ENCODE peak calls at places on chromosomes 13 and 19, in nine cellular contexts. K, I, F, D, W, S, M, N and Q are unnamed samples.

GRCh38 chr19:9075064-9075964 is 11.5 kb upstream of the OR1M1 start:
- DNase-seq in K (peak), I (peak), F (no peak), D (peak), W (peak), S (peak), M (peak), N (no peak), Q (no peak)

GRCh38 chr19:17450264-17451075 is 2.0 kb upstream of the TMEM221 start:
- DNase-seq in K (no peak), I (no peak), F (no peak), D (no peak), W (peak), S (no peak), M (no peak), N (no peak), Q (no peak)

GRCh38 chr19:47156861-47157454 is 26.3 kb downstream of the SAE1 start:
- DNase-seq in K (no peak), I (no peak), F (no peak), D (no peak), W (no peak), S (no peak), M (no peak), N (no peak), Q (no peak)

GRCh38 chr19:14127929-14128509 is 8.4 kb downstream of the ASF1B start:
- DNase-seq in K (no peak), I (no peak), F (no peak), D (no peak), W (no peak), S (no peak), M (no peak), N (no peak), Q (no peak)

GRCh38 chr19:52691737-52692136 is 43.1 kb downstream of the ZNF611 start:
- DNase-seq in K (no peak), I (no peak), F (no peak), D (no peak), W (peak), S (no peak), M (no peak), N (no peak), Q (no peak)

GRCh38 chr13:32255744-32256120 is 59.4 kb downstream of the ZAR1L start:
- DNase-seq in K (no peak), I (no peak), F (no peak), D (no peak), W (no peak), S (no peak), M (peak), N (no peak), Q (no peak)

GRCh38 chr19:9885077-9885552 is 50.0 kb downstream of the PIN1 start:
- DNase-seq in K (no peak), I (no peak), F (no peak), D (no peak), W (no peak), S (no peak), M (no peak), N (no peak), Q (no peak)

GRCh38 chr19:4115050-4115817 is 8.7 kb downstream of the MAP2K2 start:
- DNase-seq in K (peak), I (peak), F (no peak), D (no peak), W (no peak), S (no peak), M (no peak), N (peak), Q (peak)

GRCh38 chr19:37468961-37469777 is at the start of gene ZNF570:
- DNase-seq in K (peak), I (peak), F (peak), D (peak), W (peak), S (peak), M (peak), N (peak), Q (peak)

GRCh38 chr19:32464279-32464678 is 58.7 kb downstream of the DPY19L3 start:
- DNase-seq in K (no peak), I (no peak), F (no peak), D (no peak), W (no peak), S (no peak), M (peak), N (no peak), Q (no peak)

GRCh38 chr13:79491715-79492114 is 10.8 kb downstream of the NDFIP2 start:
- DNase-seq in K (no peak), I (no peak), F (no peak), D (no peak), W (no peak), S (no peak), M (no peak), N (no peak), Q (no peak)

GRCh38 chr19:16922592-16922934 is 33.8 kb downstream of the F2RL3 start:
- DNase-seq in K (no peak), I (no peak), F (no peak), D (no peak), W (no peak), S (no peak), M (no peak), N (no peak), Q (no peak)

GRCh38 chr19:4288091-4288777 is 9.2 kb downstream of the SHD start:
- DNase-seq in K (no peak), I (no peak), F (no peak), D (no peak), W (peak), S (no peak), M (no peak), N (no peak), Q (no peak)

GRCh38 chr19:51691122-51692064 is 1.7 kb upstream of the SPACA6 start:
- DNase-seq in K (no peak), I (no peak), F (no peak), D (no peak), W (no peak), S (no peak), M (no peak), N (no peak), Q (no peak)

GRCh38 chr13:23953860-23954512 is 56.7 kb upstream of the C1QTNF9B start:
- DNase-seq in K (no peak), I (no peak), F (no peak), D (no peak), W (peak), S (no peak), M (no peak), N (no peak), Q (no peak)

GRCh38 chr19:15025237-15025636 is 24.0 kb upstream of the CASP14 start:
- DNase-seq in K (no peak), I (no peak), F (no peak), D (no peak), W (peak), S (no peak), M (no peak), N (no peak), Q (no peak)

GRCh38 chr19:29311391-29311790 is 98.4 kb upstream of the UQCRFS1 start:
- DNase-seq in K (no peak), I (no peak), F (no peak), D (no peak), W (no peak), S (no peak), M (no peak), N (no peak), Q (no peak)

GRCh38 chr13:24063281-24063851 is 97.2 kb upstream of the SPATA13 start:
- DNase-seq in K (no peak), I (no peak), F (no peak), D (no peak), W (no peak), S (no peak), M (peak), N (no peak), Q (no peak)

GRCh38 chr13:42525035-42525504 is 48.9 kb upstream of the TNFSF11 start:
- DNase-seq in K (no peak), I (no peak), F (no peak), D (no peak), W (no peak), S (no peak), M (peak), N (no peak), Q (no peak)

GRCh38 chr19:45450042-45450380 is 17.8 kb upstream of the FOSB start:
- DNase-seq in K (no peak), I (no peak), F (no peak), D (no peak), W (peak), S (no peak), M (peak), N (no peak), Q (no peak)

GRCh38 chr13:86655561-86655960 is 856.3 kb upstream of the SLITRK6 start:
- DNase-seq in K (no peak), I (no peak), F (no peak), D (no peak), W (no peak), S (no peak), M (no peak), N (no peak), Q (no peak)

GRCh38 chr19:49488863-49489537 is 1.6 kb downstream of the RPL13A start:
- DNase-seq in K (no peak), I (no peak), F (no peak), D (no peak), W (no peak), S (no peak), M (no peak), N (no peak), Q (no peak)

GRCh38 chr13:24502567-24503375 is 9.8 kb downstream of the PARP4 start:
- DNase-seq in K (peak), I (peak), F (peak), D (no peak), W (peak), S (no peak), M (peak), N (no peak), Q (no peak)

GRCh38 chr13:79385694-79386093 is 20.4 kb downstream of the RBM26 start:
- DNase-seq in K (no peak), I (no peak), F (no peak), D (no peak), W (peak), S (no peak), M (peak), N (no peak), Q (no peak)

GRCh38 chr13:96003304-96003703 is 49.9 kb downstream of the UGGT2 start:
- DNase-seq in K (no peak), I (no peak), F (no peak), D (no peak), W (no peak), S (no peak), M (peak), N (no peak), Q (no peak)

GRCh38 chr13:39374741-39375189 is 228.2 kb downstream of the LHFPL6 start:
- DNase-seq in K (no peak), I (no peak), F (no peak), D (no peak), W (no peak), S (no peak), M (no peak), N (no peak), Q (no peak)

GRCh38 chr13:34776390-34776981 is 165.6 kb upstream of the NBEA start:
- DNase-seq in K (no peak), I (no peak), F (no peak), D (no peak), W (no peak), S (no peak), M (no peak), N (no peak), Q (no peak)

GRCh38 chr13:50282016-50282415 is 266.8 kb downstream of the KCNRG start:
- DNase-seq in K (no peak), I (no peak), F (no peak), D (no peak), W (no peak), S (no peak), M (no peak), N (no peak), Q (no peak)

GRCh38 chr19:7397687-7398086 is 49.0 kb downstream of the ARHGEF18 start:
- DNase-seq in K (no peak), I (no peak), F (no peak), D (no peak), W (no peak), S (no peak), M (no peak), N (no peak), Q (no peak)

GRCh38 chr13:61414686-61415664 is 674 bp downstream of the PCDH20 start:
- DNase-seq in K (peak), I (peak), F (peak), D (peak), W (no peak), S (peak), M (peak), N (no peak), Q (peak)

GRCh38 chr13:110964229-110965037 is 49.6 kb upstream of the ANKRD10 start:
- DNase-seq in K (no peak), I (no peak), F (no peak), D (no peak), W (peak), S (no peak), M (no peak), N (no peak), Q (no peak)

GRCh38 chr13:91546865-91547264 is 148.4 kb downstream of the GPC5 start:
- DNase-seq in K (no peak), I (no peak), F (no peak), D (no peak), W (no peak), S (no peak), M (no peak), N (no peak), Q (no peak)

GRCh38 chr19:38851622-38852230 is 1.9 kb upstream of the HNRNPL start:
- DNase-seq in K (peak), I (peak), F (peak), D (peak), W (peak), S (peak), M (peak), N (peak), Q (peak)
- TF ChIP-seq POLR2A in K (peak), I (no peak), F (no peak), D (peak), W (peak), S (peak), M (peak), N (peak), Q (peak)

GRCh38 chr19:41957838-41958366 is 1.2 kb downstream of the RABAC1 start:
- DNase-seq in K (peak), I (peak), F (no peak), D (peak), W (peak), S (peak), M (peak), N (peak), Q (peak)
- TF ChIP-seq POLR2AphosphoS5 in K (peak), I (peak), F (no peak), D (no peak), W (no peak), S (peak), M (no peak), N (no peak), Q (peak)

GRCh38 chr13:28583661-28584091 is 75.3 kb upstream of the POMP start:
- DNase-seq in K (no peak), I (no peak), F (no peak), D (no peak), W (peak), S (no peak), M (no peak), N (no peak), Q (no peak)
- TF ChIP-seq POLR2A in K (no peak), I (no peak), F (no peak), D (no peak), W (no peak), S (no peak), M (no peak), N (no peak), Q (no peak)

GRCh38 chr19:56086671-56087430 is 34.2 kb downstream of the ZNF787 start:
- DNase-seq in K (no peak), I (no peak), F (no peak), D (no peak), W (no peak), S (no peak), M (no peak), N (peak), Q (peak)

GRCh38 chr19:56083668-56084067 is 37.4 kb downstream of the ZNF787 start:
- DNase-seq in K (no peak), I (no peak), F (no peak), D (no peak), W (no peak), S (no peak), M (no peak), N (no peak), Q (peak)

GRCh38 chr19:56087647-56088346 is 33.3 kb downstream of the ZNF787 start:
- DNase-seq in K (no peak), I (no peak), F (no peak), D (no peak), W (no peak), S (no peak), M (no peak), N (no peak), Q (no peak)

GRCh38 chr19:56085571-56086275 is 35.4 kb downstream of the ZNF787 start:
- DNase-seq in K (no peak), I (no peak), F (no peak), D (no peak), W (no peak), S (no peak), M (no peak), N (peak), Q (no peak)

DNA sequence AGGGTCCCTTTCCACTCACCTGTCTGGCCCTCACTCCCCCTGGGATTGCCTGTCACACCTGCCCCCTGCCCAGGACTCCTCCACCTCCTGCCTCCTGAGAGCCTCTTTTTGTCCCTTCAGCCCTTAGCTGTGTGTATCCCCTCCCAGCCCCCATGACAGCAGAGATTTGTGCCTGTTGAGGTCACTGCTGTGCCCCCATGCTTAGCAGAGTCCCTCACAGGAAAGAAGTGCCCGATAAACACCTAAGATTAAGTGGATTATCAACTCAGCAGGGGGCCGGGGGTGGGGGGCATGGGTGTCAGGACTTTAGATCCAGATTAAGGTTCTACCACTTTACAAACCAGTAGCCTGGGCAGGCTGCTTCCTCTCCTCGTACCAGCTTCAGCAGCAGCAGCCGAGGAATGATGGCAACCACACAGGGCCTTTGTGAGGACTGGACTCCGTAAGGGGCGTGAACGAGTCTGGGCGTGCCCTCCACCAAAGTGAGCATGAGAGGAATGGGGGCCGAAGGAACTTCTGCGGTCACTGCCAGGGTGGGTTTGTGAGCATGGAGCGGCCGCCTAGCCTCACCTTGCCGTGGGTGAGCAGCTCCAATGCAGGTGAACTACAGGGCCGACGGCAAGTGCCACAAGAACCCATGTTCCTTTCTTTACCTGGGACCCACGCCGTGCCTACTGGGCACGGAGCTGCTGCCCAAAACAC is 36.1 kb downstream of the ZNF787 start:
- DNase-seq in K (no peak), I (no peak), F (no peak), D (no peak), W (no peak), S (no peak), M (no peak), N (peak), Q (peak)
- TF ChIP-seq POLR2AphosphoS5 in K (no peak), I (no peak), F (no peak), D (no peak), W (no peak), S (no peak), M (no peak), N (no peak), Q (peak)

DNA sequence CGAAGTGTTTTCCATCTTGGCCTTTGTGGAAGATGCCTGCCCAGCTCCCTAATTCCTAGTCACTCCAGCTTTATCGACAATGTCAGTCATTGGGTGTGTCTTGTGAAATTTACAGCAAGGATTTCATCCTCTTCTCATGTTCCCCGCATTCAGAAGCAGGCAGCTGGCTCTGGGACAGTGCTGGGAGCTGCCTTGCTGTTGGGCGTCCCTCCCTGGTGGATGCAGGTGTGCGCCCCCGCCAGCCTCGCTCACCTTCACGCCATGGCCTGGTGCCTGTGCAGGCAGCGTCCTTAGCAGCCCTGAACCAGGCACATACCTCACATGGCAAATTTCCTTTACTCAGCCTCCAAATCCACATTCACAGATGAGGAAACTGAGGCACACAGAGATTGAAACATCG is 39.7 kb upstream of the TFDP1 start:
- DNase-seq in K (peak), I (no peak), F (no peak), D (no peak), W (no peak), S (no peak), M (no peak), N (no peak), Q (peak)
- TF ChIP-seq POLR2A in K (no peak), I (no peak), F (no peak), D (no peak), W (no peak), S (no peak), M (no peak), N (no peak), Q (no peak)

DNA sequence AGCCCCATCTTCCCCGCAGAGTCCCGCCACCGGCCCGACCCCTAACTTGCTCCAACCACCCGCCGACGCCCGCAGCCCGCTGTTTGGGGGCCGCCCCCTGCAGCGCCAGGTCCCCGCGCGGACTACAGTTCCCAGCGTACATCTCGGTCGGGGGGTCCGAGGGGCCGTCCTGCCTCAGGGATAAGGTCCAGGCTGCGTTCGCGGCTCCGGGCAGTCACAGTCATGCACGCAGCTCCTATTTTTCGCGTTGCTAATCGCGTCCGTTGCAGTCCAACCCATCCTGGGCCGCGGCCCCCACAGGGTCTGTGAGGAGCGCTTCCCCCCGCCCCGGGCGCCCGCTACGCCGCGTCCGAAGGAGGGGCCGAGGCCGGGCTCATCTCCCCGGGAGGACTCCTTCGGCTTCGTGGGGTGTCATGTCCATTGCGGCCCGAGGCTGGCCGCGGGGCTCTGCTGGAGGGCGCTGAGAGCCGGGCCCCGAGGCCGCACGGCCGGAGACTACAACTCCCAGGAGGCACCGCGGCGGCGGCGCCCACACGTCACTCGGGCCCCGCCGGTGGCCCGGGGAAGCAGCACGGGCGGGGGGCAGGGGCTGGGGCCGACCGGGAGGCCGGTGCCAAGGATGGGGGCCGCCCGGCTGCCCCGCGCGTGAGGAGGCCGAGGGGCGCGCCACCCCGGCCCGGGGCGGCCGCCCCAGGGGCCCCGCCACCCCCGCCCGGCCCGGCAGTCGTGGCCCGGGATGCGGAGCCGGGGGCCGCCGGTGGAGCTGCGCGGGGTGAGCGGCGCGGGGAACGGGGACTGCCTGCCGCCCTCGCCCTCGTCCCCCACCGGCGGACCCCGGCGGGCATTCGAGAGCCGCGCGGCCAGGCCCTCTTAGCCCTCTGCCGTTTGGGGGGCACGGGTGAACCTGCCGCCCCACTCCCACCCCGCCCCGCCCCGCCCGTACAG is at the start of gene MAP3K10:
- DNase-seq in K (peak), I (peak), F (peak), D (peak), W (peak), S (peak), M (peak), N (peak), Q (peak)
- TF ChIP-seq POLR2AphosphoS5 in K (peak), I (no peak), F (no peak), D (peak), W (no peak), S (peak), M (no peak), N (no peak), Q (peak)